ENCODE peak calls at places on chromosomes 6 and 20, in seven cellular contexts. L is astrocyte; W is CD8-positive, alpha-beta memory T cell; V is ovary; B is sigmoid colon; F is IMR-90; I is testis. X is an unnamed sample. For H3K4me1 and H3K27me3, the result is how much of the 10 kb centered on the place peaks cover.

GRCh38 chr20:33925867-33926266 is 67.8 kb upstream of the RALY start:
- DNase-seq in B (no peak), L (peak), V (no peak), I (no peak), W (no peak), F (peak), X (no peak)

GRCh38 chr6:47743744-47744143 is 38.1 kb upstream of the OPN5 start:
- DNase-seq in W (no peak), F (no peak), B (no peak), V (no peak), I (no peak), L (peak), X (no peak)

GRCh38 chr6:53373638-53374037 is 24.9 kb upstream of the ELOVL5 start:
- DNase-seq in F (no peak), L (no peak), V (no peak), I (no peak), B (no peak), W (no peak), X (no peak)

GRCh38 chr20:36614781-36615557 is 9.4 kb downstream of the RAB5IF start:
- DNase-seq in L (no peak), V (no peak), W (no peak), B (no peak), F (no peak), I (no peak), X (no peak)

GRCh38 chr6:150891886-150892485 is 26.5 kb downstream of the MTHFD1L start:
- DNase-seq in I (peak), W (peak), V (peak), B (peak), L (peak), F (peak), X (peak)

GRCh38 chr20:63427724-63428330 is 44.6 kb downstream of the KCNQ2 start:
- DNase-seq in I (no peak), W (no peak), V (no peak), B (no peak), F (no peak), L (no peak), X (no peak)

GRCh38 chr6:16713597-16713996 is 47.7 kb downstream of the ATXN1 start:
- DNase-seq in V (no peak), W (no peak), F (no peak), I (no peak), B (no peak), L (no peak), X (no peak)

GRCh38 chr6:12656841-12657435 is 59.6 kb upstream of the PHACTR1 start:
- DNase-seq in I (no peak), W (no peak), B (no peak), F (no peak), L (no peak), V (no peak), X (no peak)

GRCh38 chr6:69843189-69843588 is 23.2 kb upstream of the COL19A1 start:
- DNase-seq in I (no peak), B (no peak), L (no peak), V (no peak), F (no peak), W (no peak), X (no peak)

GRCh38 chr6:81995548-81996289 is 243.2 kb upstream of the TENT5A start:
- DNase-seq in L (peak), F (peak), W (no peak), B (no peak), I (no peak), V (no peak), X (no peak)

GRCh38 chr6:41257369-41258195 is 28.9 kb downstream of the TREM1 start:
- DNase-seq in W (no peak), B (peak), F (peak), L (peak), V (peak), I (no peak), X (no peak)

GRCh38 chr6:13038315-13039261 is 289.7 kb downstream of the TBC1D7 start:
- DNase-seq in F (no peak), V (no peak), W (no peak), L (no peak), I (peak), B (no peak), X (peak)

GRCh38 chr6:137025786-137026730 is 18.7 kb downstream of the IL20RA start:
- DNase-seq in B (no peak), L (peak), F (no peak), I (no peak), V (no peak), W (no peak), X (no peak)

GRCh38 chr6:26215200-26216014 is 128.2 kb downstream of the HFE start:
- DNase-seq in F (peak), B (no peak), I (no peak), V (no peak), L (no peak), W (peak), X (no peak)

GRCh38 chr20:36177716-36178115 is 23.2 kb downstream of the EPB41L1 start:
- DNase-seq in B (no peak), L (no peak), I (no peak), F (no peak), V (no peak), W (no peak), X (no peak)

GRCh38 chr20:49810491-49811190 is 2.0 kb upstream of the SLC9A8 start:
- DNase-seq in W (no peak), I (no peak), L (no peak), F (no peak), B (no peak), V (no peak), X (no peak)

GRCh38 chr6:88823998-88824397 is 139.4 kb downstream of the RNGTT start:
- DNase-seq in V (no peak), B (no peak), F (peak), L (peak), I (no peak), W (no peak), X (no peak)

GRCh38 chr6:35469711-35470662 is 1.8 kb downstream of the RPL10A start:
- DNase-seq in V (no peak), L (no peak), W (peak), I (no peak), B (no peak), F (no peak), X (no peak)

GRCh38 chr20:58906894-58907293 is 54.4 kb downstream of the GNAS start:
- DNase-seq in W (no peak), I (no peak), V (no peak), B (no peak), F (peak), L (peak), X (no peak)

GRCh38 chr6:165181951-165182414 is 127.4 kb downstream of the C6orf118 start:
- DNase-seq in L (peak), B (no peak), F (no peak), I (no peak), W (no peak), V (no peak), X (peak)

GRCh38 chr6:11766056-11766455 is 12.5 kb downstream of the ADTRP start:
- DNase-seq in B (no peak), F (peak), L (peak), W (no peak), I (no peak), V (no peak), X (no peak)

GRCh38 chr6:107185570-107185969 is 70.3 kb upstream of the BEND3 start:
- DNase-seq in L (no peak), B (no peak), I (peak), V (peak), F (peak), W (no peak), X (no peak)

GRCh38 chr6:24255676-24256075 is 102.2 kb downstream of the DCDC2 start:
- DNase-seq in I (no peak), W (no peak), V (no peak), L (no peak), F (no peak), B (no peak), X (no peak)

GRCh38 chr20:11492391-11492790 is 425.3 kb upstream of the BTBD3 start:
- DNase-seq in F (no peak), L (no peak), I (no peak), V (no peak), B (no peak), W (no peak), X (no peak)

GRCh38 chr6:31010393-31011060 is at the start of gene MUC22:
- DNase-seq in B (no peak), W (no peak), I (no peak), V (no peak), F (peak), L (peak), X (no peak)

GRCh38 chr6:12538881-12539357 is 177.6 kb upstream of the PHACTR1 start:
- DNase-seq in B (no peak), I (peak), V (no peak), F (no peak), W (no peak), L (peak), X (peak)

GRCh38 chr6:79946773-79947190 is 571 bp downstream of the ELOVL4 start:
- DNase-seq in W (peak), I (peak), V (peak), B (peak), F (peak), L (peak), X (peak)

GRCh38 chr6:129324345-129324744 is 385.6 kb downstream of the ARHGAP18 start:
- DNase-seq in L (no peak), W (no peak), F (no peak), V (no peak), I (no peak), B (no peak), X (no peak)

GRCh38 chr6:140002406-140003022 is 628.1 kb upstream of the CITED2 start:
- DNase-seq in B (no peak), V (no peak), I (no peak), F (peak), L (no peak), W (no peak), X (no peak)

GRCh38 chr6:30591008-30591407 is 19.8 kb downstream of the ABCF1 start:
- DNase-seq in I (no peak), B (no peak), F (peak), L (peak), W (no peak), V (no peak), X (no peak)

GRCh38 chr20:5786930-5787826 is 37.0 kb downstream of the SHLD1 start:
- DNase-seq in W (no peak), F (peak), V (peak), L (peak), B (no peak), I (peak), X (no peak)

DNA sequence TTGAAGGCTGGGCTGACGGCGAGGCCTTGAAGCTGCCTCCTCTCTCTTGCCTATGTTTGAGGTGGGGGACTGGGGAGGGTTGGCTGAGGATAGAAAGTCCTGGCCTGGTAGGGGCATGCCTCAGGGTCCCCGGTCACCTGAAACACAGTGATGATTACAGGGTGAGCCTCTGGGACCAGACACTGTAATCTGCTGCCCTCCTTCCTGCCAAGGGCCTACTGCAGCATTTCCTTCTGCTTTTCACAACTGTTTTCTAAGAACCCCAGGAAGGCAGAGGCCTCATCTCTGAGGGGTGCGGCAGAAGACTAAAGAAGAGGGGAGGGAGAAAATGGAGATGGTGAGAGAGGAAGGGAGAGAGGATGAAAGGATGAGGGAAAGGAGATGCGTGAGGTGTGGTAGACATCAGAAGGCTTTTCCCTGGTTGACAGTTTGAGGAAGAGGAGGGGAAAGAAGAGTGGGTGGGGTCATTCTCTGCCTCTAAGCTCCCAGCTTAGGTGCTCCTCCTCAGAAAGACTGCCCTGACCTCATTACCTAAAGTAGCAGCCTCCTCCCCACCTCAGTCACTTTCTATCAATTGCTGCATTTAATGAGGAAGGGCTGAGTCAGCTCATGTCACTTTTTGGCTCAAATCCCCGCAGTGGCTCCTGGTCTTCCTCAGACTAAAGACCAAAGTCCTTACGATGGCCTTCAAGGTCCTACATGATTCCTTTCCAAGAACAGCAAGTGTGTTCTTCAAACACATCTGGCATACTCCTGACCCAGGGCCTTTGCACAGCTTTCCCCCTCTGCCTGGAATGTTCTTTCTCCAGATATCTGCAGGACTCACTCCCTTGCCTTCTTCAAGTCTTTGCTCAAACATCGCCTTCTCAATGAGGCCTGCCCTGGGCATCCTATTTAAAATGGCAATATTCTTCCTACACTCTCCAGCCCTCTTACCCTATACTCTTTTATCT is 29.9 kb downstream of the VEGFA start:
- DNase-seq in F (no peak), B (no peak), V (no peak), L (no peak), I (no peak), W (no peak), X (no peak)
- H3K4me1 ChIP-seq in F (under half), B (under half), V (under half), L (under half), I (under half), W (under half), X (under half)

DNA sequence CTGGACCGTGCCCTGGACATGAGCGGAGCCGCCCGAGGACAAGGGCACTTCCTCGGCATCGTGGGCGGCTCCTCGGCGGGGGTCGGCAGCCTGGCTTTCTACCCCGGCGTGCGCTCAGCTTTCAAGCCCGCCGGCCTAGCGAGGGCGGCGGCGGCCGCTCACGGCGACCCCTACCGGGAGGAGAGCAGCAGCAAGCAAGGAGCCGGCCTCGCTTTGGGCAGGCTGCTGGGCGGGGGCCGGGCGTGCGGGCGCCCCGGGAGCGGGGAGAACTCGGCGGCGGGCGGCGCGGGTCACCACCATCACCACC is 6.7 kb downstream of the PRDM13 start:
- DNase-seq in V (no peak), F (peak), B (no peak), W (no peak), I (peak), L (no peak), X (no peak)
- H3K27me3 ChIP-seq in V (under half), F (half or more), B (half or more), W (under half), I (under half), L (half or more), X (under half)

GRCh38 chr6:38214159-38214558 is 394.6 kb downstream of the ZFAND3 start:
- DNase-seq in V (no peak), F (no peak), L (no peak), B (no peak), I (no peak), W (no peak), X (no peak)

GRCh38 chr6:38212116-38212515 is 392.6 kb downstream of the ZFAND3 start:
- DNase-seq in V (no peak), L (no peak), B (no peak), F (no peak), I (no peak), W (no peak), X (no peak)

GRCh38 chr6:38215225-38215624 is 395.7 kb downstream of the ZFAND3 start:
- DNase-seq in V (no peak), W (no peak), L (no peak), B (no peak), F (no peak), I (no peak), X (no peak)

GRCh38 chr6:38212579-38212978 is 393.1 kb downstream of the ZFAND3 start:
- DNase-seq in V (peak), W (no peak), B (no peak), I (no peak), L (peak), F (no peak), X (no peak)

GRCh38 chr6:38213275-38213674 is 393.7 kb downstream of the ZFAND3 start:
- DNase-seq in I (no peak), V (no peak), L (no peak), W (no peak), B (no peak), F (no peak), X (no peak)
- H3K27ac ChIP-seq in I (no peak), V (no peak), L (no peak), W (no peak), B (peak), F (no peak), X (no peak)

GRCh38 chr6:147192278-147192911 is 11.8 kb upstream of the STXBP5 start:
- DNase-seq in L (no peak), F (no peak), V (no peak), B (no peak), W (no peak), I (no peak), X (no peak)

GRCh38 chr6:147200711-147201110 is 3.5 kb upstream of the STXBP5 start:
- DNase-seq in W (no peak), F (no peak), L (no peak), V (no peak), I (no peak), B (no peak), X (no peak)

GRCh38 chr6:147195510-147195909 is 8.7 kb upstream of the STXBP5 start:
- DNase-seq in F (no peak), I (no peak), B (no peak), L (no peak), V (no peak), W (no peak), X (no peak)

GRCh38 chr6:147194652-147195403 is 9.4 kb upstream of the STXBP5 start:
- DNase-seq in I (no peak), W (no peak), L (peak), V (no peak), F (peak), B (no peak), X (no peak)

GRCh38 chr6:147195987-147196386 is 8.2 kb upstream of the STXBP5 start:
- DNase-seq in V (no peak), W (no peak), F (no peak), I (no peak), B (no peak), L (no peak), X (no peak)
- H3K4me1 ChIP-seq in V (under half), W (under half), F (under half), I (under half), B (under half), L (under half), X (under half)

GRCh38 chr20:24729896-24730605 is 219.0 kb upstream of the CST7 start:
- DNase-seq in F (no peak), V (no peak), B (no peak), L (no peak), I (no peak), W (no peak), X (no peak)

GRCh38 chr20:24730750-24731149 is 218.3 kb upstream of the CST7 start:
- DNase-seq in W (no peak), B (no peak), L (no peak), F (no peak), I (no peak), V (no peak), X (no peak)

GRCh38 chr20:24732076-24732475 is 217.0 kb upstream of the CST7 start:
- DNase-seq in I (no peak), V (no peak), F (no peak), L (no peak), W (no peak), B (no peak), X (no peak)

GRCh38 chr20:24732599-24732998 is 216.5 kb upstream of the CST7 start:
- DNase-seq in W (no peak), L (no peak), I (no peak), F (no peak), V (no peak), B (no peak), X (no peak)

DNA sequence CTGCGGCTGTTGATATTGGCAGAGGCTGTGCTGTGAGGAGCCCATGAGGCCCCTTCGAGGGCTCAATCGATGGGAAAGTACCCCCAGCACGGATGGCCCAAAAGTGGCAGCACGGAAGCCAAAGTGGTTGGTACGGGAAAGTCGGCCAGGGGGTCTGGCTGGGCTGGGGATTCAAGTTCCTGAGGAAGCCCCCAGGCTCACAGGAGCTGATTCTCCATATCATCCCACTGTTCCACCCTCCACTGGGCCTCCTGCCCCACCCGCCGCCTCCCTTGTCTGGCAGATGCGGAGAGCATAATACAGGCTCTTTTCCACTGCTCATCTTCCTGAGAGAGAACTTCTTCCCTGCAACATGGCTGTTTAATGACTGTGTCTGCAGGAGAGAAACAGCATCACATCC is 217.8 kb upstream of the CST7 start:
- DNase-seq in W (no peak), V (no peak), F (no peak), B (no peak), L (no peak), I (no peak), X (no peak)
- H3K27me3 ChIP-seq in W (under half), V (under half), F (under half), B (under half), L (under half), I (under half), X (under half)

GRCh38 chr20:48106428-48106827 is 321.1 kb upstream of the SULF2 start:
- DNase-seq in W (no peak), B (no peak), F (no peak), V (no peak), I (no peak), L (no peak), X (no peak)

GRCh38 chr20:48102821-48103635 is 317.7 kb upstream of the SULF2 start:
- DNase-seq in I (peak), L (peak), B (no peak), V (no peak), W (no peak), F (no peak), X (no peak)

GRCh38 chr20:48102076-48102787 is 317.0 kb upstream of the SULF2 start:
- DNase-seq in B (no peak), V (no peak), F (no peak), W (no peak), L (no peak), I (no peak), X (no peak)

GRCh38 chr20:48107560-48107959 is 322.3 kb upstream of the SULF2 start:
- DNase-seq in V (peak), F (no peak), L (peak), W (no peak), I (peak), B (no peak), X (no peak)
- H3K27ac ChIP-seq in V (no peak), F (no peak), L (no peak), W (no peak), I (no peak), B (no peak), X (no peak)

DNA sequence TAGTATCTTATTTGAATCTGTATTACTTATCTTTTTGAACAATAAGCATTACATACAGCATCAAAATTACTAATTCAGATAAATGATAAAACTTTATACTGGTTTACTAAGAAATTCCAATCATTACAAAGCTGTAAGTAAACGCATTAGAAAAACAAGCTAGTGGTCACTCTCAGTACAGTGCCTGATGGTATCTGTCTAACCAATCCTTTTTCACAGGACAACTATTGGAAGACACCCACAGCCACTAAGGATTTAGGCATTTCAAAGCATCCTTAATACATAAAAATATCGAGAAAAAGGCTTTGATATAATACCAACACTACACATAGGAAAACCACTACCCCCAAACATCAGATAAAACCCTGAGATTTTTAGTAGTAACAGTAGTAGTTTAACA is 2.6 kb downstream of the CD164 start:
- DNase-seq in I (no peak), L (peak), W (no peak), V (no peak), F (peak), B (no peak), X (no peak)
- H3K4me1 ChIP-seq in I (under half), L (under half), W (under half), V (under half), F (under half), B (under half), X (under half)

X was measured in right cardiac atrium.